ENCODE peak calls at places on chromosomes 7 and 10, in six cellular contexts. C is CD8-positive, alpha-beta memory T cell; M is CD4-positive, alpha-beta T cell; E is kidney; W is astrocyte; O is GM23248. P is an unnamed sample. For H3K9me3, the result is how much of the 10 kb centered on the place peaks cover.

GRCh38 chr7:5679047-5679740 is 102.3 kb downstream of the RNF216 start:
- DNase-seq in C (no peak), M (no peak), W (no peak), O (no peak), E (no peak), P (peak)

GRCh38 chr10:75542902-75543301 is 111.5 kb downstream of the LRMDA start:
- DNase-seq in E (no peak), C (no peak), W (peak), M (no peak), O (peak), P (no peak)

GRCh38 chr10:6753644-6754043 is 173.6 kb upstream of the PRKCQ start:
- DNase-seq in O (no peak), W (no peak), C (no peak), E (no peak), M (no peak), P (no peak)

GRCh38 chr10:79237801-79238520 is 109.3 kb upstream of the PPIF start:
- DNase-seq in C (no peak), W (no peak), M (no peak), O (no peak), E (peak), P (no peak)

GRCh38 chr7:100895956-100896742 is 461 bp upstream of the ACHE start:
- DNase-seq in W (no peak), C (no peak), E (peak), O (no peak), M (no peak), P (peak)

GRCh38 chr10:70714245-70714644 is 41.9 kb downstream of the ADAMTS14 start:
- DNase-seq in E (no peak), M (no peak), W (no peak), O (no peak), C (no peak), P (no peak)

GRCh38 chr10:73922007-73922863 is 11.3 kb downstream of the PLAU start:
- DNase-seq in O (no peak), M (peak), W (no peak), C (peak), E (peak), P (no peak)

GRCh38 chr10:17003666-17004065 is 125.9 kb downstream of the CUBN start:
- DNase-seq in E (no peak), C (no peak), M (no peak), O (peak), W (no peak), P (no peak)

GRCh38 chr7:27128034-27128433 is 2.5 kb downstream of the HOXA4 start:
- DNase-seq in M (no peak), C (no peak), E (no peak), O (no peak), W (peak), P (no peak)

GRCh38 chr7:95686109-95686508 is 86.2 kb upstream of the DYNC1I1 start:
- DNase-seq in M (no peak), E (no peak), W (peak), C (no peak), O (peak), P (no peak)

GRCh38 chr10:29663718-29664117 is 28.9 kb upstream of the SVIL start:
- DNase-seq in M (no peak), O (no peak), E (no peak), C (no peak), W (no peak), P (no peak)

GRCh38 chr10:78529262-78529661 is 495.6 kb downstream of the RPS24 start:
- DNase-seq in C (no peak), W (no peak), O (no peak), E (no peak), M (no peak), P (no peak)

GRCh38 chr7:2093841-2094220 is 138.9 kb downstream of the MAD1L1 start:
- DNase-seq in C (no peak), M (no peak), W (no peak), O (no peak), E (no peak), P (no peak)

GRCh38 chr10:75441682-75442081 is 10.3 kb downstream of the LRMDA start:
- DNase-seq in E (no peak), C (no peak), M (no peak), W (no peak), O (no peak), P (no peak)

GRCh38 chr7:99579956-99580777 is 17.9 kb upstream of the TMEM225B start:
- DNase-seq in M (peak), C (peak), W (peak), E (peak), O (peak), P (peak)

GRCh38 chr7:85094046-85094720 is 92.7 kb downstream of the SEMA3D start:
- DNase-seq in O (no peak), M (no peak), W (peak), C (no peak), E (no peak), P (no peak)

GRCh38 chr7:7212612-7213011 is 30.3 kb downstream of the C1GALT1 start:
- DNase-seq in W (peak), O (peak), M (no peak), E (no peak), C (no peak), P (no peak)

GRCh38 chr7:149067869-149068268 is 22.6 kb downstream of the ZNF786 start:
- DNase-seq in E (no peak), W (no peak), O (no peak), C (no peak), M (no peak), P (no peak)

GRCh38 chr7:152856351-152856750 is 96.8 kb downstream of the ACTR3B start:
- DNase-seq in O (no peak), W (no peak), E (no peak), C (no peak), M (no peak), P (no peak)

GRCh38 chr10:3532644-3533043 is 252.4 kb downstream of the KLF6 start:
- DNase-seq in E (no peak), O (no peak), M (no peak), C (no peak), W (peak), P (no peak)

GRCh38 chr7:85156661-85157213 is 30.1 kb downstream of the SEMA3D start:
- DNase-seq in O (no peak), E (no peak), M (no peak), W (no peak), C (no peak), P (no peak)

GRCh38 chr7:16792299-16792698 is 12.5 kb downstream of the AGR2 start:
- DNase-seq in W (no peak), M (no peak), C (no peak), E (no peak), O (no peak), P (no peak)

GRCh38 chr10:93352638-93353383 is 129.3 kb downstream of the MYOF start:
- DNase-seq in W (peak), C (peak), M (no peak), E (no peak), O (peak), P (no peak)

DNA sequence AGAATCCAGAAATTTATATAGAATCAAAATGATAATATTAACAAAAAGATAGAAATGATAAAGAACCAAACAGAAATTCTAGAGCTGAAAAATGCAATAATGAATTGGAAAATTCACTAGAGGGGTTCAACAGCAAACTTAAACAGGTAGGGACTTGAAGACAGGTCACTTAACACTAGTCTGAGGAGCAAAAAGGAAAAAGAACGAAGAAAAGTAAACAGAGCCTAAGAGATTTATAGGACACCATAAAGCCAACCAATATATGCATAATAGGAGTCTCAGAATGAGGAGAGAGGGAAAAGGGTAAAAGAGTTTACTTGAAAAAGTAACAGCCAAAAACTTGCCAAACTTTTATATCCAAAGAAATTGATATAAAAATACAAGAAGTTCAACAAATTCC is 44.3 kb upstream of the RET start:
- DNase-seq in E (no peak), M (no peak), W (no peak), O (no peak), C (no peak), P (no peak)
- H3K9me3 ChIP-seq in E (under half), M (under half), W (under half), O (under half), C (under half), P (under half)

DNA sequence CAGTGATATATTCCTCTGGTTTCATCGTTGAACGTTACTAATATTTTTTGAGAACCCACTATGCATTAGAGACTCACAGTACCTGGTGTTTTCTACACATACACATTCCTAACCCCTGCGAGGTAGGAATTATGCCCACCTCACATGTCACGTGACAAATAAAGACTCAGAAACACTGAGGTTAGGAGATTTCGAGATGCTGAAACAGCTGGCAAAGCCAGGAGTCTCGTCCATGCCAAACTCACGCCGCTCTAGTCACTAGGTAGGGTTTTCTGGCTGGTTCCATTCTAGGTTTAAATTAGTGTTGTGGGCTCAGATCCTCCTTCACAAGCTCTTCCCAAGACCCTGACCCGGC is 26.7 kb downstream of the CCDC3 start:
- DNase-seq in C (no peak), M (no peak), W (no peak), E (no peak), O (no peak), P (no peak)
- H3K9me3 ChIP-seq in C (under half), M (under half), W (under half), E (under half), O (under half), P (under half)

DNA sequence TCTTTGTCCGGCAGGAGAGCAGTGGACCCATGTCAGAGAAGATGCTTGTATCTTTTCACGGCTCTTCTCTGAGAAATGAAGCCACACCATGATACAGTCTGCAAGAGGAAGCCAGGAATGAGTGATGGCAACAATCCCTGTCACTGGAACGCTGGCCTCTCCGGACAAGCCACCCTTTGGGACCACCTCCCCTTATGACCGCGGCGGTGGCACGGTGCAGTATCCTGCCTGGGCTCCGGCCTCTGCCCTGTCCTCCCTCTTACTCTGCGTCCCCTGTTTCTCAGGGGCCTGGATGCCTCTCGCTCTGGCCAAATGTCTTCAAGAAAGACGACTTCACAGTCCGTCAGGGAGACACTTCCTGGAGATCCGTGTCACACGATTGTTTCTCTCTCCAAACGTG is 370.5 kb downstream of the ZNF716 start:
- DNase-seq in C (no peak), O (no peak), E (no peak), M (no peak), W (no peak), P (no peak)
- H3K9me3 ChIP-seq in C (under half), O (under half), E (under half), M (under half), W (under half), P (half or more)

GRCh38 chr7:158264881-158265742 is 322.5 kb downstream of the PTPRN2 start:
- DNase-seq in E (peak), O (no peak), W (no peak), C (no peak), M (no peak), P (peak)

GRCh38 chr7:158266817-158267736 is 320.5 kb downstream of the PTPRN2 start:
- DNase-seq in M (no peak), W (no peak), C (no peak), E (peak), O (no peak), P (peak)

GRCh38 chr7:158266426-158266816 is 321.2 kb downstream of the PTPRN2 start:
- DNase-seq in W (no peak), O (no peak), M (no peak), C (no peak), E (peak), P (peak)

GRCh38 chr7:158263964-158264748 is 323.5 kb downstream of the PTPRN2 start:
- DNase-seq in W (no peak), E (no peak), O (no peak), M (no peak), C (no peak), P (peak)

DNA sequence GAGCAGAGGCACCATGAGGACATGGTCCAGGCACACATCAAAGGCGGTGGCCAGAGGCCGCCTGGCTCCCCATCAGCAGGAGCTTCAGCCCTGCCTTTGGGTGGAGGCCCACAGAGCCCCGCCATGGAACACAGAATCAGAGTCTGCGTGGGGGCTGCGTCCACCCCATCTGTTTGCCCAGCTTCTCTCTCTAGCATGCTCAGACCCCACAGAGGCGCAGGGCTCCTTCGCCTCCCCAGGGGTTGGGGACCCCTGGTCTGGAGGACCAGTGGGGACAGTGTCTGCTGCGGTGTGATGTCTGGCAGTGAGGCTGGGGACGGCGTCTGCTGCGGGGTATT is 321.9 kb downstream of the PTPRN2 start:
- DNase-seq in O (no peak), M (no peak), W (no peak), E (no peak), C (no peak), P (peak)
- H3K9me3 ChIP-seq in O (under half), M (under half), W (under half), E (under half), C (under half), P (under half)

GRCh38 chr7:63073736-63074135 is 924.9 kb upstream of the ZNF722 start:
- DNase-seq in E (no peak), W (no peak), C (no peak), O (no peak), M (no peak), P (no peak)

GRCh38 chr7:63080831-63081230 is 917.8 kb upstream of the ZNF722 start:
- DNase-seq in O (no peak), E (no peak), M (no peak), C (no peak), W (no peak), P (no peak)

GRCh38 chr7:63073286-63073685 is 925.4 kb upstream of the ZNF722 start:
- DNase-seq in C (no peak), O (no peak), M (no peak), E (no peak), W (no peak), P (no peak)

GRCh38 chr7:63080406-63080805 is 918.2 kb upstream of the ZNF722 start:
- DNase-seq in C (no peak), E (no peak), W (no peak), M (no peak), O (no peak), P (no peak)

GRCh38 chr7:63077841-63078240 is 920.8 kb upstream of the ZNF722 start:
- DNase-seq in C (no peak), M (no peak), O (no peak), W (no peak), E (no peak), P (no peak)
- H3K9me3 ChIP-seq in C (under half), M (under half), O (under half), W (under half), E (under half), P (half or more)

DNA sequence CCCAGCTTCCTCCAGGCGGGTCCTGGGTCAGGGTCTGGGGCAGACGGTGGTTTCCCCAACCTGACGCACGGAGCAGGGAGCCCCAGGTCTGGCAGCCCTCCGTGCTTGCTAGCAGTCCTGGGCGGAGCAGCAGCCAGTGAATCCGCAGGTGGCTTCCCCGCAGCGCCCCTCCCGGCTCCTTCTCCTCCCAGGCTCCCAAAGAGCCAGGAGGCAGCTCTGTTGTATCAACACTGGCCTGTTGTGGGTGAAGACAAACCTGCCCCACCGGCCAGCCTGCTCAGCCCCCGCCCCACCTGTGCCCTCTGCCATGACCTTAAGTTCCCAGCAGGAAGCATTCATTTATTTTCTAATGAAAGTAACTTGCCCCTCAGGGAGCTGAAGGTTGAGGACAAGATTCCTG is 24.0 kb upstream of the TMEM213 start:
- DNase-seq in C (no peak), W (no peak), E (peak), O (no peak), M (no peak), P (peak)
- H3K9me3 ChIP-seq in C (under half), W (under half), E (under half), O (under half), M (under half), P (under half)

DNA sequence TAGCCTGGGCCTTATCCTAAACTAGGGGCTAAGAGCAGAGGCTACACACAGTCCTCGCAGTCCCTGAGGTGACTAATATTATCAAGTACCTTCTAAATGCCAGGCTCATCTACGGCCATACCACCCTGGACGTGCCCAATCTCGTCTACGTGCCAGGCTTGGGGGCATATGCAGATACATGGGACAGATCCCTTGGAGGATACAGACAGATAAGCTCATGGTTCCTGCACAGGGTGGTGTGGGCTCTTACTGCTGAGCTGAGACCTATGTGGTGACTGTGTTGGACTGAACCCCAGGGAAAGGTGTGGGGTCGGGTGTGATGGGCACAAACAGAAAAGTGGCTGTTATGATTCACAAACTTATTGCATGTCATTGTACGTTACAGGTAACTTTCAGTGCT is 268.4 kb upstream of the NEBL start:
- DNase-seq in M (no peak), C (no peak), O (no peak), W (no peak), E (no peak), P (no peak)
- H3K9me3 ChIP-seq in M (under half), C (under half), O (under half), W (under half), E (under half), P (under half)

GRCh38 chr7:270351-270983 is 19.5 kb upstream of the FOXL3 start:
- DNase-seq in W (no peak), E (peak), C (no peak), M (no peak), O (no peak), P (peak)

GRCh38 chr7:271266-272107 is 18.5 kb upstream of the FOXL3 start:
- DNase-seq in E (peak), O (no peak), W (peak), M (no peak), C (no peak), P (peak)

GRCh38 chr7:273327-273726 is 16.6 kb upstream of the FOXL3 start:
- DNase-seq in M (no peak), W (no peak), C (no peak), E (no peak), O (no peak), P (no peak)

GRCh38 chr7:272631-273030 is 17.3 kb upstream of the FOXL3 start:
- DNase-seq in C (no peak), O (no peak), M (no peak), E (no peak), W (no peak), P (peak)

GRCh38 chr7:272108-272615 is 17.8 kb upstream of the FOXL3 start:
- DNase-seq in O (no peak), E (peak), W (no peak), C (no peak), M (no peak), P (peak)
- H3K9me3 ChIP-seq in O (under half), E (under half), W (under half), C (under half), M (under half), P (under half)